ENCODE peak calls at places on chromosomes 6 and 20, in five cellular contexts. X, N, F, L and D are unnamed samples.

GRCh38 chr6:149128489-149129145 is 188.9 kb upstream of the TAB2 start:
- DNase-seq in X (no peak), N (no peak), F (no peak), L (no peak), D (no peak)

GRCh38 chr6:157240960-157241311 is 82.4 kb downstream of the TMEM242 start:
- DNase-seq in X (no peak), N (no peak), F (no peak), L (no peak), D (no peak)

GRCh38 chr6:161233986-161234620 is 39.8 kb downstream of the AGPAT4 start:
- DNase-seq in X (peak; percentile 93), N (peak; percentile 61), F (peak; percentile 73), L (peak; percentile 51), D (no peak)

GRCh38 chr6:147624946-147625515 is 116.5 kb downstream of the SAMD5 start:
- DNase-seq in X (no peak), N (no peak), F (no peak), L (no peak), D (no peak)

GRCh38 chr20:58875541-58876134 is 23.1 kb downstream of the GNAS start:
- DNase-seq in X (peak; percentile 59), N (no peak), F (no peak), L (no peak), D (no peak)

GRCh38 chr20:49717693-49718092 is 4.0 kb upstream of the B4GALT5 start:
- DNase-seq in X (no peak), N (no peak), F (no peak), L (no peak), D (no peak)

GRCh38 chr6:45854343-45854742 is 161.3 kb downstream of the CLIC5 start:
- DNase-seq in X (no peak), N (no peak), F (no peak), L (no peak), D (no peak)

GRCh38 chr6:34592208-34592952 is 36.3 kb upstream of the SPDEF start:
- DNase-seq in X (no peak), N (no peak), F (no peak), L (no peak), D (no peak)

GRCh38 chr6:132107896-132108295 is 156.7 kb upstream of the CCN2 start:
- DNase-seq in X (no peak), N (no peak), F (no peak), L (no peak), D (no peak)

GRCh38 chr6:132819405-132820145 is 5.2 kb downstream of the RPS12 start:
- DNase-seq in X (peak; percentile 28), N (no peak), F (peak; percentile 46), L (no peak), D (no peak)

GRCh38 chr6:159838020-159838744 is 38.1 kb downstream of the PNLDC1 start:
- DNase-seq in X (no peak), N (no peak), F (no peak), L (no peak), D (no peak)

GRCh38 chr6:5453531-5453930 is 192.2 kb downstream of the FARS2 start:
- DNase-seq in X (no peak), N (no peak), F (no peak), L (no peak), D (no peak)

GRCh38 chr6:138914701-138915100 is 73.4 kb downstream of the REPS1 start:
- DNase-seq in X (no peak), N (no peak), F (peak; percentile 50), L (no peak), D (no peak)

GRCh38 chr6:73746776-73747175 is 50.8 kb downstream of the CD109 start:
- DNase-seq in X (peak; percentile 56), N (no peak), F (no peak), L (no peak), D (no peak)

GRCh38 chr20:38404016-38404415 is 31.1 kb downstream of the SNHG17 start:
- DNase-seq in X (no peak), N (no peak), F (no peak), L (no peak), D (no peak)

GRCh38 chr6:97123112-97123511 is 159.9 kb downstream of the MMS22L start:
- DNase-seq in X (no peak), N (no peak), F (no peak), L (no peak), D (no peak)

GRCh38 chr6:83927470-83927869 is 68.0 kb downstream of the CYB5R4 start:
- DNase-seq in X (no peak), N (no peak), F (no peak), L (no peak), D (no peak)

GRCh38 chr6:43147289-43147688 is 23.8 kb upstream of the SRF start:
- DNase-seq in X (no peak), N (no peak), F (no peak), L (no peak), D (no peak)

GRCh38 chr6:169968541-169969270 is 217.3 kb downstream of the ERMARD start:
- DNase-seq in X (no peak), N (no peak), F (no peak), L (no peak), D (no peak)

GRCh38 chr6:139943391-139943790 is 568.9 kb upstream of the CITED2 start:
- DNase-seq in X (peak; percentile 76), N (peak; percentile 24), F (peak; percentile 44), L (no peak), D (no peak)

GRCh38 chr20:14597206-14597715 is 259.8 kb upstream of the FLRT3 start:
- DNase-seq in X (no peak), N (no peak), F (no peak), L (no peak), D (no peak)

GRCh38 chr6:95846652-95847051 is 169.1 kb upstream of the FUT9 start:
- DNase-seq in X (no peak), N (no peak), F (no peak), L (no peak), D (no peak)

GRCh38 chr6:95847061-95847460 is 168.7 kb upstream of the FUT9 start:
- DNase-seq in X (no peak), N (no peak), F (no peak), L (no peak), D (no peak)

GRCh38 chr6:95848717-95849116 is 167.1 kb upstream of the FUT9 start:
- DNase-seq in X (no peak), N (no peak), F (no peak), L (no peak), D (no peak)
- H3K4me1 ChIP-seq in X (no peaks in the 10 kb centered on the region), N (no peaks in the 10 kb centered on the region), F (no peaks in the 10 kb centered on the region), L (no peaks in the 10 kb centered on the region), D (no peaks in the 10 kb centered on the region)

GRCh38 chr6:85826997-85827396 is 184.3 kb upstream of the SYNCRIP start:
- DNase-seq in X (no peak), N (no peak), F (no peak), L (no peak), D (no peak)

GRCh38 chr6:85828973-85829372 is 186.3 kb upstream of the SYNCRIP start:
- DNase-seq in X (no peak), N (no peak), F (no peak), L (no peak), D (no peak)

GRCh38 chr6:85824329-85824728 is 181.6 kb upstream of the SYNCRIP start:
- DNase-seq in X (no peak), N (no peak), F (no peak), L (no peak), D (no peak)
- H3K4me1 ChIP-seq in X (no peaks in the 10 kb centered on the region), N (no peaks in the 10 kb centered on the region), F (no peaks in the 10 kb centered on the region), L (no peaks in the 10 kb centered on the region), D (no peaks in the 10 kb centered on the region)

GRCh38 chr20:37295001-37295400 is 5.5 kb downstream of the MANBAL start:
- DNase-seq in X (peak; percentile 99), N (no peak), F (peak; percentile 99), L (no peak), D (no peak)
- H3K4me1 ChIP-seq in X (peaks cover 67% of the 10 kb centered on the region), N (peaks cover 34% of the 10 kb centered on the region), F (peaks cover 61% of the 10 kb centered on the region), L (peaks cover 29% of the 10 kb centered on the region), D (peaks cover 4% of the 10 kb centered on the region)

GRCh38 chr6:15553736-15554294 is 109.0 kb downstream of the DTNBP1 start:
- DNase-seq in X (no peak), N (no peak), F (no peak), L (no peak), D (no peak)
- H3K4me1 ChIP-seq in X (no peaks in the 10 kb centered on the region), N (no peaks in the 10 kb centered on the region), F (no peaks in the 10 kb centered on the region), L (no peaks in the 10 kb centered on the region), D (no peaks in the 10 kb centered on the region)

GRCh38 chr20:16689906-16690305 is 39.9 kb upstream of the SNRPB2 start:
- DNase-seq in X (no peak), N (no peak), F (no peak), L (no peak), D (no peak)

GRCh38 chr20:16691381-16691780 is 38.4 kb upstream of the SNRPB2 start:
- DNase-seq in X (no peak), N (no peak), F (no peak), L (no peak), D (no peak)

GRCh38 chr20:16694176-16694575 is 35.6 kb upstream of the SNRPB2 start:
- DNase-seq in X (no peak), N (no peak), F (no peak), L (no peak), D (no peak)

GRCh38 chr20:16695633-16696032 is 34.2 kb upstream of the SNRPB2 start:
- DNase-seq in X (no peak), N (no peak), F (no peak), L (no peak), D (no peak)

GRCh38 chr20:16692442-16692841 is 37.4 kb upstream of the SNRPB2 start:
- DNase-seq in X (peak; percentile 32), N (no peak), F (peak; percentile 1), L (no peak), D (no peak)
- H3K4me1 ChIP-seq in X (no peaks in the 10 kb centered on the region), N (no peaks in the 10 kb centered on the region), F (no peaks in the 10 kb centered on the region), L (no peaks in the 10 kb centered on the region), D (no peaks in the 10 kb centered on the region)

DNA sequence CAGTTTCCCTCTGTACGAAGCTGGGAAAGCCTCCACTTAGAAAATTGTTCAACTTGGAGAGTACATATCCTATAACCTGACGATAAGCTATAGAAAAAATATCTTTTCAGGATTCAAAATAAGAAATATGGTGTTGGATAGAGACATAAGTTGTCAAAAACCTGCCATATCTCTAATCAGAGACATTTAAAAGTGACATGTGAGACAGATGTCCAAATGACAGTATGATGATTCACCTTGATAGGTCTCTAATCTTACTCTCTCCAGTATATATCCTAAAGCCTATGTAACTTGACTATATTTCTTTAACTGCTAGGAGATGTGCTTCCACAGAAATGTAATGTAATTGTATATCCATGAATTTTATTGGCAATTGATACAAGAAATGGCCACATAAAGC is 932.4 kb upstream of the MAN1A1 start:
- DNase-seq in X (no peak), N (no peak), F (no peak), L (no peak), D (no peak)
- H3K4me1 ChIP-seq in X (no peaks in the 10 kb centered on the region), N (no peaks in the 10 kb centered on the region), F (no peaks in the 10 kb centered on the region), L (no peaks in the 10 kb centered on the region), D (no peaks in the 10 kb centered on the region)